ENCODE peak calls at places on chromosomes 3 and 15, in five cellular contexts. I is NCI-H345, Y is NCI-H524, X is iPS-NIHi11, E is activated T-cell treated with anti-CD3 and anti-CD28 coated beads for 24 hours. Q is an unnamed sample.

GRCh38 chr3:194928183-194928736 is 242.6 kb downstream of the FAM43A start:
- DNase-seq in I (no peak), Y (no peak), X (no peak), E (no peak), Q (no peak)

GRCh38 chr15:63339006-63339766 is 42.5 kb downstream of the CA12 start:
- DNase-seq in I (no peak), Y (no peak), X (no peak), E (no peak), Q (no peak)

GRCh38 chr3:9797196-9797945 is 4.5 kb downstream of the ARPC4 start:
- DNase-seq in I (no peak), Y (no peak), X (no peak), E (no peak), Q (no peak)

GRCh38 chr15:95990833-95991232 is 339.7 kb upstream of the NR2F2 start:
- DNase-seq in I (no peak), Y (no peak), X (no peak), E (no peak), Q (no peak)

GRCh38 chr3:122927726-122928125 is 99.8 kb downstream of the SEMA5B start:
- DNase-seq in I (no peak), Y (no peak), X (no peak), E (no peak), Q (no peak)

GRCh38 chr3:193665370-193665989 is 72.5 kb downstream of the OPA1 start:
- DNase-seq in I (peak), Y (no peak), X (no peak), E (no peak), Q (no peak)

GRCh38 chr15:92288755-92289154 is 104.9 kb upstream of the ST8SIA2 start:
- DNase-seq in I (no peak), Y (no peak), X (no peak), E (no peak), Q (no peak)

GRCh38 chr15:22981336-22981840 is 1.2 kb upstream of the CYFIP1 start:
- DNase-seq in I (no peak), Y (no peak), X (no peak), E (no peak), Q (no peak)

GRCh38 chr3:160226026-160226739 is 961 bp downstream of the C3orf80 start:
- DNase-seq in I (peak), Y (peak), X (peak), E (no peak), Q (peak)

GRCh38 chr3:14803101-14803980 is 15.4 kb upstream of the FGD5 start:
- DNase-seq in I (no peak), Y (no peak), X (peak), E (no peak), Q (no peak)

GRCh38 chr3:53730565-53730964 is 115.7 kb downstream of the CHDH start:
- DNase-seq in I (peak), Y (no peak), X (no peak), E (no peak), Q (no peak)

GRCh38 chr3:59867185-59868002 is 817.6 kb upstream of the CFAP20DC start:
- DNase-seq in I (no peak), Y (no peak), X (no peak), E (no peak), Q (no peak)

GRCh38 chr3:193149998-193150397 is 91.0 kb upstream of the PLAAT1 start:
- DNase-seq in I (no peak), Y (no peak), X (no peak), E (no peak), Q (no peak)

GRCh38 chr15:76217029-76217866 is 94.0 kb downstream of the ETFA start:
- DNase-seq in I (no peak), Y (no peak), X (no peak), E (no peak), Q (no peak)

GRCh38 chr15:31396881-31397560 is 70.4 kb downstream of the KLF13 start:
- DNase-seq in I (no peak), Y (peak), X (peak), E (no peak), Q (peak)

GRCh38 chr15:77673801-77674317 is 41.1 kb upstream of the LINGO1 start:
- DNase-seq in I (no peak), Y (no peak), X (no peak), E (no peak), Q (no peak)

GRCh38 chr3:180421711-180422110 is 180.3 kb upstream of the TTC14 start:
- DNase-seq in I (no peak), Y (no peak), X (no peak), E (no peak), Q (no peak)

GRCh38 chr15:82018201-82018600 is 27.6 kb downstream of the MEX3B start:
- DNase-seq in I (no peak), Y (no peak), X (no peak), E (no peak), Q (no peak)

GRCh38 chr15:55742498-55742926 is 440 bp downstream of the PRTG start:
- DNase-seq in I (peak), Y (peak), X (no peak), E (no peak), Q (no peak)

GRCh38 chr3:126018995-126019394 is 50.0 kb downstream of the ROPN1B start:
- DNase-seq in I (no peak), Y (no peak), X (no peak), E (no peak), Q (no peak)

GRCh38 chr3:14651440-14652251 is at the start of gene CCDC174:
- DNase-seq in I (peak), Y (peak), X (peak), E (peak), Q (peak)

GRCh38 chr15:73127302-73127936 is 75.2 kb downstream of the NEO1 start:
- DNase-seq in I (peak), Y (peak), X (peak), E (peak), Q (peak)

GRCh38 chr15:73924258-73924921 is 1.9 kb upstream of the LOXL1 start:
- DNase-seq in I (peak), Y (peak), X (peak), E (no peak), Q (no peak)

GRCh38 chr3:159766563-159767185 is 222.0 kb upstream of the IL12A start:
- DNase-seq in I (peak), Y (peak), X (peak), E (no peak), Q (peak)

GRCh38 chr3:187130346-187131066 is 8.8 kb downstream of the RPL39L start:
- DNase-seq in I (no peak), Y (no peak), X (no peak), E (peak), Q (no peak)

GRCh38 chr3:183386651-183387050 is 41.8 kb downstream of the MCF2L2 start:
- DNase-seq in I (no peak), Y (no peak), X (no peak), E (no peak), Q (no peak)

GRCh38 chr3:70064194-70064787 is 64.8 kb downstream of the SAMMSON start:
- DNase-seq in I (no peak), Y (no peak), X (peak), E (peak), Q (no peak)

GRCh38 chr3:122572940-122573412 is 4.5 kb upstream of the PARP15 start:
- DNase-seq in I (no peak), Y (no peak), X (peak), E (no peak), Q (no peak)

GRCh38 chr3:38397320-38397719 is 50.7 kb downstream of the XYLB start:
- DNase-seq in I (no peak), Y (no peak), X (peak), E (no peak), Q (peak)

GRCh38 chr3:13075318-13075717 is 2.1 kb upstream of the IQSEC1 start:
- DNase-seq in I (no peak), Y (no peak), X (no peak), E (no peak), Q (no peak)

GRCh38 chr3:43405888-43406636 is 119.7 kb downstream of the SNRK start:
- DNase-seq in I (no peak), Y (no peak), X (no peak), E (no peak), Q (no peak)

GRCh38 chr3:80035021-80035420 is 267.2 kb upstream of the ROBO1 start:
- DNase-seq in I (no peak), Y (no peak), X (no peak), E (no peak), Q (no peak)

GRCh38 chr15:56042982-56043980 is 49.9 kb upstream of the NEDD4 start:
- DNase-seq in I (no peak), Y (no peak), X (no peak), E (peak), Q (no peak)

GRCh38 chr15:67690936-67691335 is 134.4 kb upstream of the SKOR1 start:
- DNase-seq in I (peak), Y (no peak), X (no peak), E (no peak), Q (no peak)

Q was measured in WTC11.